ENCODE peak calls at places on chromosomes 7 and 10, in six cellular contexts. D is IMR-90, T is SJSA1, L is lower lobe of right lung, C is WERI-Rb-1, Y is AG10803. U is an unnamed sample.

GRCh38 chr10:45063605-45064231 is 63.0 kb downstream of the ZNF22 start:
- DNase-seq in D (no peak), C (no peak), L (peak; percentile 58), Y (no peak), T (no peak), U (no peak)

GRCh38 chr7:143295870-143296269 is 7.7 kb downstream of the CASP2 start:
- DNase-seq in Y (no peak), T (no peak), C (no peak), D (peak; percentile 91), L (no peak), U (peak; percentile 86)

GRCh38 chr10:104122273-104123107 is 519 bp downstream of the SFR1 start:
- DNase-seq in C (no peak), L (no peak), D (peak; percentile 2), Y (peak; percentile 15), T (no peak), U (no peak)

GRCh38 chr10:24469993-24470392 is 253.7 kb downstream of the ARHGAP21 start:
- DNase-seq in D (no peak), C (no peak), Y (no peak), L (no peak), T (no peak), U (peak; percentile 12)

GRCh38 chr7:151336027-151336720 is 5.4 kb upstream of the NUB1 start:
- DNase-seq in C (no peak), T (peak; percentile 18), L (no peak), Y (no peak), D (no peak), U (peak; percentile 19)

GRCh38 chr10:75568721-75569120 is 137.3 kb downstream of the LRMDA start:
- DNase-seq in T (no peak), L (no peak), C (no peak), D (no peak), Y (peak; percentile 16), U (no peak)

GRCh38 chr7:7858559-7858958 is 110.0 kb upstream of the GLCCI1 start:
- DNase-seq in L (no peak), D (no peak), T (no peak), C (no peak), Y (no peak), U (no peak)

GRCh38 chr10:90162464-90162863 is 461.1 kb downstream of the KIF20B start:
- DNase-seq in Y (peak; percentile 27), D (peak; percentile 18), L (no peak), C (no peak), T (no peak), U (peak; percentile 86)

GRCh38 chr7:91201731-91202130 is 62.5 kb upstream of the FZD1 start:
- DNase-seq in D (no peak), C (peak; percentile 30), L (no peak), T (no peak), Y (no peak), U (no peak)

GRCh38 chr7:129134356-129134972 is 10.0 kb upstream of the TSPAN33 start:
- DNase-seq in L (no peak), T (no peak), Y (no peak), D (no peak), C (peak; percentile 12), U (no peak)

GRCh38 chr7:142590077-142590476 is 159.2 kb upstream of the PRSS1 start:
- DNase-seq in D (no peak), Y (no peak), L (no peak), C (no peak), T (no peak), U (no peak)

GRCh38 chr7:125357681-125358440 is 428.2 kb upstream of the POT1 start:
- DNase-seq in D (no peak), L (no peak), T (no peak), Y (no peak), C (no peak), U (peak; percentile 3)

GRCh38 chr7:16421333-16422099 is at the start of gene CRPPA:
- DNase-seq in L (peak; percentile 55), C (peak; percentile 54), Y (peak; percentile 54), D (peak; percentile 21), T (no peak), U (peak; percentile 53)

GRCh38 chr7:7228472-7228871 is 46.1 kb downstream of the C1GALT1 start:
- DNase-seq in D (peak; percentile 41), C (no peak), L (no peak), T (no peak), Y (peak; percentile 56), U (no peak)

GRCh38 chr10:73924935-73925334 is 14.0 kb downstream of the PLAU start:
- DNase-seq in C (no peak), T (no peak), D (no peak), L (no peak), Y (no peak), U (no peak)

DNA sequence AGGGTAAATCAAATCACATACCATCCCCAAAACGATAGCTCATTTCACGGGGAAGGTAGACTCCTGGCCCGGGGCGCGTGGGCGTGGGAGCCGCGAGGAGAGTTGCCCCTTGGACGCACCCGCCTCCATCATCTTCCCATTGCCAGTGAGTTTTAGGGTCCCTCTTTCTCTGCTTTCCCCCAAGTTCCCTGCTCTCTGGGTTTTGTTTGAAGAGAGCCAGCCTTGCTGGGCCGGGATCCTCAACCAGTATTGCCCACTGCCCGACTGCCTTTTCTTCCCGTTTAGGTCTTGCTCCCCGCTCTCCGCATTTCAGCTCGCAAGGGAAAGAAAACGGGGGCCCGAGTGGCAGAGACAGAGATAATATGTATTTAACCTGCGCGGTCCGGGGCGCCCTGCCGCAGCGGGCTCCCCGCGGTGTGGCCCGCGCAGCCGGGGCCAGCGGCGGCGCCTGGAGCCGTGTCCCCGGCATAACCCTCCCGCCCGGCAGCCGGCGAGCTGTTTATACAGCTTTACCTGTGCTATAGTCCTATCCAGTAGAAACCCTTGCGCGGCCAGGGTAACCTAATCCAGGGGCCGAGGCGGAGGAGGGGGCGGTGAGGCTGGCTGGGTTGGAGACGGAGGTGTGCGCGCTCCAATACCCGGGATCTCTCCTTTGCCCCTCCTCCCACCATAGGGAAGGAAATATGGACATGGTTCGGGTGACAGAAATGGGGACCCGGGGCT is 5.2 kb upstream of the GATA3 start:
- DNase-seq in D (no peak), Y (no peak), T (no peak), L (no peak), C (no peak), U (no peak)
- H3K4me3 ChIP-seq in D (no peak overlapping the region), Y (no peak overlapping the region), T (peak overlapping the region; percentile 32), L (peak overlapping the region; percentile 49), C (no peak overlapping the region), U (no peak overlapping the region)

GRCh38 chr7:130794619-130794922 is 60.6 kb upstream of the KLF14 start:
- DNase-seq in Y (no peak), L (no peak), C (no peak), D (no peak), T (no peak), U (peak; percentile 18)
- H3K4me3 ChIP-seq in Y (peak overlapping the region; percentile 43), L (no peak overlapping the region), C (no peak overlapping the region), D (peak overlapping the region; percentile 10), T (peak overlapping the region; percentile 17), U (peak overlapping the region; percentile 33)

GRCh38 chr7:19114591-19114855 is 2.9 kb downstream of the TWIST1 start:
- DNase-seq in L (no peak), T (no peak), D (peak; percentile 66), Y (no peak), C (no peak), U (peak; percentile 38)
- H3K4me3 ChIP-seq in L (no peak overlapping the region), T (peak overlapping the region; percentile 93), D (peak overlapping the region; percentile 10), Y (peak overlapping the region; percentile 99), C (no peak overlapping the region), U (peak overlapping the region; percentile 82)

GRCh38 chr10:79349072-79349491 is 1.8 kb downstream of the PPIF start:
- DNase-seq in Y (no peak), T (no peak), C (no peak), D (no peak), L (no peak), U (no peak)
- H3K4me3 ChIP-seq in Y (peak overlapping the region; percentile 86), T (peak overlapping the region; percentile 89), C (no peak overlapping the region), D (no peak overlapping the region), L (peak overlapping the region; percentile 94), U (peak overlapping the region; percentile 56)

GRCh38 chr7:2805213-2806003 is 38.7 kb downstream of the GNA12 start:
- DNase-seq in T (no peak), D (no peak), Y (no peak), C (no peak), L (no peak), U (no peak)

GRCh38 chr7:2806571-2806970 is 37.5 kb downstream of the GNA12 start:
- DNase-seq in Y (no peak), D (no peak), T (no peak), C (no peak), L (no peak), U (no peak)

GRCh38 chr7:2807846-2808772 is 36.0 kb downstream of the GNA12 start:
- DNase-seq in L (no peak), D (peak; percentile 68), Y (no peak), T (no peak), C (no peak), U (no peak)

GRCh38 chr7:2808891-2809660 is 35.0 kb downstream of the GNA12 start:
- DNase-seq in Y (no peak), T (no peak), L (peak; percentile 63), C (no peak), D (no peak), U (no peak)

GRCh38 chr7:2807455-2807845 is 36.7 kb downstream of the GNA12 start:
- DNase-seq in T (no peak), L (no peak), C (no peak), Y (no peak), D (no peak), U (no peak)
- H3K4me3 ChIP-seq in T (no peak overlapping the region), L (no peak overlapping the region), C (no peak overlapping the region), Y (no peak overlapping the region), D (no peak overlapping the region), U (no peak overlapping the region)

GRCh38 chr10:29256531-29256930 is 32.3 kb upstream of the LYZL1 start:
- DNase-seq in C (no peak), D (no peak), T (no peak), Y (no peak), L (no peak), U (no peak)

GRCh38 chr10:29255117-29255516 is 33.8 kb upstream of the LYZL1 start:
- DNase-seq in C (no peak), D (no peak), L (no peak), T (no peak), Y (no peak), U (no peak)

GRCh38 chr10:29256019-29256418 is 32.9 kb upstream of the LYZL1 start:
- DNase-seq in L (no peak), C (no peak), D (no peak), Y (no peak), T (no peak), U (no peak)

GRCh38 chr10:29257784-29258135 is 31.1 kb upstream of the LYZL1 start:
- DNase-seq in Y (no peak), L (no peak), T (no peak), C (no peak), D (no peak), U (no peak)

DNA sequence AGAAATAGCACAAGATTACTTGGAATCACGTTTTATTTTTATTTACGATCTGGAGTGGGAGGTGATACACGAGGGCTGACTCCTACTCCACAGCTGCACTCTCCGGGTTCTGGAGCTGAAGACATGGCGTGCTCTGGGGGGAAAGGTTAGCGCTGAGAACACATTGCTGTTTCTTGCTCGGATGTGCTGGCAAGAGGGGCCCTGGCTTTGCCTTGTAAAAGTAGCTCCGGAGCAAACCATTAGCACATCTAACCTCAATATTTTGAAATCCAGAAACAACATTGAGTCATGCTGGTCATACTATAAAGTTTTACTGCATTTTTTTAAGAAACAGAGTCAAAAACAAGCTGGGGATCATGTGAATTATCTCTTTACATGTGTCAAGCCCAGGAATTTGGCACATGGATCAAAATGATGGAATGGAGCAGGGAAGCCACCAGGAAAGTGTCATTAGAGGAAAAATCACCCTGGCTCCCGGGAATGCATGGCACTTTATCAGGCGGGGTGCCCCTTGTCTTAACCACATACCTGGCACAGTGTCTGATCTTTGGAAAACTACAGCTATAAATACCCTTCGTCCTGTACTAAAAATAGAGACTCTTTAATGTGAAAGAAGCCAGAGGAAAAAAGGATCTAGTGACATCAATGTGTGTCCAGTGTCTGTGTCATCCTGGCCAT is 31.6 kb upstream of the LYZL1 start:
- DNase-seq in C (no peak), D (peak; percentile 86), L (no peak), Y (peak; percentile 93), T (no peak), U (peak; percentile 92)
- H3K4me3 ChIP-seq in C (no peak overlapping the region), D (no peak overlapping the region), L (no peak overlapping the region), Y (no peak overlapping the region), T (no peak overlapping the region), U (no peak overlapping the region)

U was measured in fibroblast of lung.